ENCODE peak calls at places on chromosomes 16 and 17, in seven cellular contexts. E, M, Q, U, K, N and L are unnamed samples.

GRCh38 chr16:16019488-16019887 is 70.1 kb downstream of the ABCC1 start:
- DNase-seq in E (peak; percentile 91), M (no peak), Q (no peak), U (no peak), K (peak; percentile 45), N (no peak), L (peak; percentile 74)

GRCh38 chr17:53950207-53950857 is 127.6 kb downstream of the KIF2B start:
- DNase-seq in E (no peak), M (no peak), Q (no peak), U (no peak), K (no peak), N (peak; percentile 63), L (no peak)

GRCh38 chr17:38797091-38797490 is 2.3 kb downstream of the PIP4K2B start:
- DNase-seq in E (no peak), M (no peak), Q (no peak), U (no peak), K (no peak), N (no peak), L (peak; percentile 30)

GRCh38 chr16:89104930-89105571 is 11.4 kb downstream of the ACSF3 start:
- DNase-seq in E (no peak), M (no peak), Q (no peak), U (no peak), K (no peak), N (no peak), L (no peak)

GRCh38 chr17:37693328-37693727 is 50.1 kb upstream of the DDX52 start:
- DNase-seq in E (no peak), M (no peak), Q (no peak), U (no peak), K (no peak), N (no peak), L (no peak)

GRCh38 chr16:27464663-27465482 is 62.9 kb downstream of the IL21R start:
- DNase-seq in E (no peak), M (no peak), Q (no peak), U (no peak), K (no peak), N (no peak), L (no peak)

GRCh38 chr17:35254107-35254802 is 11.4 kb downstream of the SLFN5 start:
- DNase-seq in E (peak; percentile 96), M (no peak), Q (no peak), U (no peak), K (peak; percentile 95), N (no peak), L (peak; percentile 97)

GRCh38 chr17:73827627-73828241 is 183.5 kb upstream of the SDK2 start:
- DNase-seq in E (no peak), M (no peak), Q (no peak), U (no peak), K (no peak), N (no peak), L (no peak)

GRCh38 chr16:25257504-25257955 is at the start of gene ZKSCAN2:
- DNase-seq in E (peak; percentile 91), M (peak; percentile 79), Q (peak; percentile 80), U (peak; percentile 59), K (peak; percentile 78), N (peak; percentile 95), L (peak; percentile 92)

GRCh38 chr16:5971924-5972323 is 874.3 kb upstream of the EEF2KMT start:
- DNase-seq in E (no peak), M (no peak), Q (no peak), U (no peak), K (no peak), N (no peak), L (no peak)

GRCh38 chr16:70157105-70157476 is 16.5 kb upstream of the CLEC18C start:
- DNase-seq in E (no peak), M (no peak), Q (no peak), U (no peak), K (no peak), N (no peak), L (no peak)

GRCh38 chr17:19464033-19465026 is 53.3 kb downstream of the RNF112 start:
- DNase-seq in E (no peak), M (no peak), Q (no peak), U (no peak), K (no peak), N (no peak), L (no peak)

GRCh38 chr16:1993731-1994131 is 4.0 kb downstream of the SYNGR3 start:
- DNase-seq in E (peak; percentile 52), M (no peak), Q (no peak), U (no peak), K (no peak), N (no peak), L (no peak)

GRCh38 chr17:58219007-58219788 is at the start of gene MKS1:
- DNase-seq in E (peak; percentile 87), M (peak; percentile 95), Q (peak; percentile 91), U (peak; percentile 89), K (peak; percentile 75), N (peak; percentile 98), L (peak; percentile 89)

GRCh38 chr17:35313875-35314409 is 59.5 kb downstream of the SLFN11 start:
- DNase-seq in E (no peak), M (no peak), Q (no peak), U (peak; percentile 4), K (no peak), N (no peak), L (no peak)

GRCh38 chr17:17149520-17150449 is 56.3 kb downstream of the PLD6 start:
- DNase-seq in E (no peak), M (no peak), Q (no peak), U (no peak), K (no peak), N (no peak), L (no peak)

GRCh38 chr16:67181346-67181745 is 2.4 kb downstream of the MATCAP1 start:
- DNase-seq in E (peak; percentile 89), M (no peak), Q (no peak), U (no peak), K (peak; percentile 77), N (no peak), L (peak; percentile 84)

GRCh38 chr16:29805232-29806095 is 865 bp upstream of the MAZ start:
- DNase-seq in E (peak; percentile 95), M (peak; percentile 98), Q (peak; percentile 98), U (peak; percentile 97), K (peak; percentile 93), N (peak; percentile 98), L (peak; percentile 98)